ENCODE peak calls at places on chromosomes 12 and 14, in nine cellular contexts. T is endothelial cell of umbilical vein, M is Peyer's patch, X is Panc1, Q is psoas muscle, K is sigmoid colon, L is A549, E is heart left ventricle, C is upper lobe of left lung. I is an unnamed sample.

GRCh38 chr12:112844814-112845565 is 53.4 kb downstream of the RPH3A start:
- DNase-seq in T (no peak), M (no peak), X (no peak), Q (no peak), K (no peak), L (no peak), E (no peak), C (no peak), I (no peak)

GRCh38 chr12:34347367-34347766 is 325.1 kb downstream of the ALG10 start:
- DNase-seq in T (no peak), M (no peak), X (no peak), Q (no peak), K (no peak), L (peak; percentile 56), E (no peak), C (no peak), I (no peak)

GRCh38 chr12:11508699-11509098 is 113.3 kb upstream of the PRB2 start:
- DNase-seq in T (no peak), M (no peak), X (no peak), Q (no peak), K (no peak), L (no peak), E (no peak), C (no peak), I (no peak)

GRCh38 chr12:93748672-93749403 is 71.7 kb downstream of the CRADD start:
- DNase-seq in T (no peak), M (no peak), X (no peak), Q (no peak), K (no peak), L (no peak), E (no peak), C (no peak), I (no peak)

GRCh38 chr14:77027538-77028383 is 747 bp downstream of the IRF2BPL start:
- DNase-seq in T (peak; percentile 64), M (peak; percentile 85), X (no peak), Q (peak; percentile 89), K (peak; percentile 92), L (peak; percentile 65), E (peak; percentile 89), C (peak; percentile 74), I (no peak)

GRCh38 chr12:118743896-118744700 is 237.2 kb upstream of the SRRM4 start:
- DNase-seq in T (no peak), M (no peak), X (no peak), Q (no peak), K (no peak), L (no peak), E (no peak), C (no peak), I (no peak)

GRCh38 chr14:100528962-100529560 is 58.2 kb downstream of the BEGAIN start:
- DNase-seq in T (no peak), M (no peak), X (no peak), Q (no peak), K (peak; percentile 42), L (no peak), E (no peak), C (no peak), I (no peak)

GRCh38 chr12:57522887-57523705 is 472 bp downstream of the MBD6 start:
- DNase-seq in T (peak; percentile 72), M (no peak), X (no peak), Q (peak; percentile 80), K (peak; percentile 86), L (no peak), E (peak; percentile 77), C (peak; percentile 73), I (no peak)

GRCh38 chr12:3119745-3120660 is 42.8 kb downstream of the TSPAN9 start:
- DNase-seq in T (no peak), M (no peak), X (no peak), Q (peak; percentile 82), K (no peak), L (no peak), E (peak; percentile 88), C (peak; percentile 34), I (no peak)

GRCh38 chr14:38107216-38107631 is 100.5 kb upstream of the SSTR1 start:
- DNase-seq in T (no peak), M (no peak), X (no peak), Q (no peak), K (no peak), L (no peak), E (no peak), C (no peak), I (no peak)

GRCh38 chr12:69342407-69342806 is 5.8 kb upstream of the LYZ start:
- DNase-seq in T (no peak), M (no peak), X (no peak), Q (no peak), K (no peak), L (no peak), E (no peak), C (no peak), I (no peak)

GRCh38 chr12:111446631-111447570 is 41.2 kb downstream of the SH2B3 start:
- DNase-seq in T (no peak), M (no peak), X (no peak), Q (no peak), K (peak; percentile 64), L (no peak), E (no peak), C (no peak), I (no peak)

GRCh38 chr12:112536367-112536730 is 117.6 kb downstream of the PTPN11 start:
- DNase-seq in T (no peak), M (no peak), X (no peak), Q (no peak), K (no peak), L (no peak), E (no peak), C (no peak), I (no peak)

GRCh38 chr12:71160585-71160984 is 2.8 kb upstream of the TSPAN8 start:
- DNase-seq in T (peak; percentile 41), M (no peak), X (no peak), Q (no peak), K (no peak), L (no peak), E (no peak), C (no peak), I (no peak)

GRCh38 chr14:22572562-22573058 is 16.4 kb downstream of the DAD1 start:
- DNase-seq in T (peak; percentile 78), M (no peak), X (no peak), Q (no peak), K (no peak), L (peak; percentile 24), E (no peak), C (no peak), I (no peak)

GRCh38 chr14:71497645-71498086 is 434.6 kb upstream of the RGS6 start:
- DNase-seq in T (peak; percentile 25), M (no peak), X (no peak), Q (no peak), K (no peak), L (no peak), E (no peak), C (no peak), I (peak; percentile 26)

DNA sequence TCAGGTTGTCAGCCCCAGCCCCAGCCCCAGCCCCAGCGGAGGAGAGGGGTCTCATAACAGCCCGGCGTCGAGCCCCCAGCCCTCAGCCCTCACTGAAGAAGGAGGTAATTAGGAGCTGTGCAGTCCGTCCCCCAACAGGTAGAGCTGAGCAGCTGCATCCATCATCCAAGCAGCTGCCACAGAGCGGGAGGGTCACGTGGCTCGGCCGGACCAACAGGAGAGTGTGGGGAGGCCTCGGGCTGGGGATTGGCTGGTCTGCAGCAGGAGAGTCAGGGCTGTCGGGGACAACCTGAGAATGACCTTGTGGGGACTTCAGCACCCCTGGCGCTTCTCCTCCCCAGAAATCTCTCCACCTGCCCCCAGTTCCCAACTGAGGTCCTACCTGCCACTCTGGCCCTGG is 29.6 kb downstream of the SMUG1 start:
- DNase-seq in T (no peak), M (no peak), X (no peak), Q (no peak), K (no peak), L (no peak), E (no peak), C (no peak), I (no peak)
- H3K27ac ChIP-seq in T (no peak overlapping the region), M (no peak overlapping the region), X (no peak overlapping the region), Q (no peak overlapping the region), K (no peak overlapping the region), L (no peak overlapping the region), E (no peak overlapping the region), C (no peak overlapping the region), I (no peak overlapping the region)

DNA sequence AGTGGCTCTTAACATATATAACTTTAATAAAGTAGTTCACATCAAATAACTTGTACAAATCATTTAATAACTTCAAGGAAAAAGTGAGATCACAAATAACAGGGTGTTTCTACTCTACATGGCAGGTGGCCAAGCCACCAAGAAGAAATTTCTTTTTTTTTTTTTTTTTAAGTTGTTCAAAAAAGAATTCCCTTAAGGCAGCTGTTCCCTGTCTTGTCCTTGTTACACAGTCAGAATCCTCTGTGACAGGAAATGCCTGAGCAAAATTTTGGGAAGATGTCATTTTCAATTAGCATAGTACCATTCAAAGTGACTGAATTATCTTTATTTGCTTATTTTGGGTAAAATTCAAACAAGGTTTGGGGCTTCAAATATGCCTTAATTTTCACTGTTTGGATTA is 79.4 kb downstream of the LIN7A start:
- DNase-seq in T (no peak), M (no peak), X (no peak), Q (no peak), K (no peak), L (no peak), E (no peak), C (no peak), I (no peak)
- H3K27ac ChIP-seq in T (no peak overlapping the region), M (no peak overlapping the region), X (no peak overlapping the region), Q (no peak overlapping the region), K (no peak overlapping the region), L (no peak overlapping the region), E (no peak overlapping the region), C (no peak overlapping the region), I (no peak overlapping the region)

DNA sequence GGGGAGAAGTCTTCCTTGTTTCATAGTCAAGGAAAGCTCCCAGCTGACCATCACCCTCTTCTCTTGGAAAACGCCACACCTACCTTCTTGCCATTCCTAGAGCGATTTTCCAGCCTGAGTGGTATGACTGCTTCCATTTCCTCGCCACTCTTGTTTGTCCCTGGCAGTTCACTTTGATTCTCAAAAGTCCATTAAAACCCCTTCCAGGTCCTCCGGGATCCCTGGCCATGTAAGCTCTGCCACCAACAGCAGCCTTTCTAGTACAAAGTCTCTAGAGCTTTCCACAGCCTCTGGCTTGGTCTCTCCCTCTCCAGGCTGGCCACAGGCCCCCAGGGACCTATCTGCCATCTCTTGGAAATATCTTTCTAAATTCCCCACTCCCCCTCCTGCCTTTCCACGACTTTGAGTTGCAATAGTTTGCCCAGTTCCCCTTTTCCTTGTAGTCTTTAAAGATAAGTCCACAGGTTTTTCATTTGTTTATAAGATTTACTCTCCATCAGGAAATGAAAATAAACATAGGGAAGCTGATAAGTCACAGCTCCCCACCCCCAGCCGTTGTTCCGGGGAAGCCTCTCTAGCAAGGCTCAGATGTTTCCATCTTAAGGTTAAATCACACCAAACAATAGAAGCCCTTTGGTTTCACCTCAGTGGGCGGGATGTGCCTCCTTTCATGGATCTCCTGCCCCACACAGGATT is 42.9 kb upstream of the SINHCAF start:
- DNase-seq in T (no peak), M (no peak), X (no peak), Q (no peak), K (no peak), L (no peak), E (no peak), C (no peak), I (no peak)
- H3K27ac ChIP-seq in T (no peak overlapping the region), M (no peak overlapping the region), X (peak overlapping the region; percentile 13), Q (no peak overlapping the region), K (no peak overlapping the region), L (no peak overlapping the region), E (no peak overlapping the region), C (no peak overlapping the region), I (no peak overlapping the region)

DNA sequence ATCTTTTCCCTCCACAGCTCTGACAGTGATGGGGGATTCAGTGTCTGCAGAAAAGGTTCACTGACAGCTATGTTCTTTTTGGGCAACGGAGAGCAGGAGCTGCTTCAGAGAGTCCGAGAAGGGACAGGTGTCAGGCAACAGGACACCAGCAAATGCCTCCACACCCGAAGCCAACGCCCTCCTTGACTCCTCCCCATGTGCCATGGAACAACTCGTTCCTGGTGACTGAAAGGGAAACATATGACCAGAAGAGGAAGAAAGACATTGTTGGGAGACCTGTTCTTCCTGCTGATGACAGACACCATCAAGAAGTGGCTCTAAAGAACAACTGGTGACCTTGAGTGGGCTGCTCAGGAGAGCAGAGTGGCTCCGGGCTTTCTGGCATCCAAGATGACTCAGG is 172.3 kb upstream of the NOS1 start:
- DNase-seq in T (no peak), M (peak; percentile 77), X (no peak), Q (peak; percentile 85), K (no peak), L (no peak), E (no peak), C (peak; percentile 42), I (no peak)
- H3K27ac ChIP-seq in T (no peak overlapping the region), M (no peak overlapping the region), X (no peak overlapping the region), Q (peak overlapping the region; percentile 69), K (no peak overlapping the region), L (no peak overlapping the region), E (no peak overlapping the region), C (no peak overlapping the region), I (no peak overlapping the region)

I was measured in AG04450.